ENCODE peak calls at places on chromosomes 1 and 21, in ten cellular contexts. A is GM23338; Y is M059J; I is RPMI8226; V is stimulated activated CD4-positive, alpha-beta T cell treated with anti-CD3 and anti-CD28 coated beads, Interleukin-15, amount 100 ng/mL, for 1 hour; T is A172; W is iPS-NIHi11; J is T47D; U is lower lobe of right lung; Z is HuH-7.5. M is an unnamed sample.

GRCh38 chr1:63326473-63327380 is 4.4 kb downstream of the FOXD3 start:
- DNase-seq in A (peak; percentile 65), Y (no peak), I (no peak), V (no peak), T (no peak), W (no peak), J (no peak), U (no peak), Z (no peak), M (no peak)

GRCh38 chr1:86197206-86197855 is 40.8 kb upstream of the COL24A1 start:
- DNase-seq in A (no peak), Y (peak; percentile 10), I (no peak), V (no peak), T (no peak), W (no peak), J (no peak), U (no peak), Z (no peak), M (no peak)

GRCh38 chr1:245459621-245460020 is 304.8 kb downstream of the KIF26B start:
- DNase-seq in A (no peak), Y (no peak), I (no peak), V (no peak), T (no peak), W (no peak), J (no peak), U (no peak), Z (no peak), M (no peak)

GRCh38 chr1:210143465-210144062 is 89.0 kb upstream of the SERTAD4 start:
- DNase-seq in A (peak; percentile 84), Y (peak; percentile 72), I (peak; percentile 74), V (no peak), T (peak; percentile 76), W (peak; percentile 50), J (peak; percentile 88), U (peak; percentile 75), Z (no peak), M (peak; percentile 45)

GRCh38 chr1:53158900-53159299 is 16.5 kb upstream of the SLC1A7 start:
- DNase-seq in A (no peak), Y (no peak), I (no peak), V (no peak), T (no peak), W (no peak), J (no peak), U (no peak), Z (no peak), M (no peak)

GRCh38 chr1:12010751-12011570 is 8.3 kb upstream of the MIIP start:
- DNase-seq in A (no peak), Y (no peak), I (no peak), V (no peak), T (no peak), W (no peak), J (no peak), U (no peak), Z (no peak), M (no peak)

GRCh38 chr1:41138549-41138948 is 103.6 kb downstream of the SCMH1 start:
- DNase-seq in A (no peak), Y (no peak), I (no peak), V (no peak), T (no peak), W (no peak), J (no peak), U (no peak), Z (no peak), M (no peak)

GRCh38 chr21:34011660-34012059 is 61.7 kb upstream of the MRPS6 start:
- DNase-seq in A (no peak), Y (peak; percentile 66), I (no peak), V (no peak), T (no peak), W (no peak), J (no peak), U (no peak), Z (no peak), M (no peak)

GRCh38 chr1:21258331-21259134 is 31.7 kb downstream of the ECE1 start:
- DNase-seq in A (no peak), Y (no peak), I (no peak), V (no peak), T (no peak), W (no peak), J (no peak), U (no peak), Z (no peak), M (no peak)

GRCh38 chr1:10718083-10718415 is 78.4 kb downstream of the CASZ1 start:
- DNase-seq in A (no peak), Y (no peak), I (no peak), V (no peak), T (no peak), W (no peak), J (no peak), U (no peak), Z (no peak), M (no peak)

GRCh38 chr1:53819387-53819786 is 18.7 kb downstream of the NDC1 start:
- DNase-seq in A (no peak), Y (no peak), I (no peak), V (no peak), T (no peak), W (no peak), J (no peak), U (no peak), Z (no peak), M (no peak)

GRCh38 chr1:89954401-89954800 is 40.5 kb upstream of the ZNF326 start:
- DNase-seq in A (no peak), Y (peak; percentile 49), I (no peak), V (no peak), T (no peak), W (no peak), J (peak; percentile 46), U (no peak), Z (no peak), M (no peak)

GRCh38 chr1:197967066-197967465 is 49.9 kb downstream of the LHX9 start:
- DNase-seq in A (peak; percentile 30), Y (peak; percentile 54), I (no peak), V (no peak), T (peak; percentile 71), W (no peak), J (no peak), U (no peak), Z (no peak), M (no peak)

GRCh38 chr1:57736940-57737339 is 313.1 kb upstream of the DAB1 start:
- DNase-seq in A (no peak), Y (no peak), I (no peak), V (no peak), T (no peak), W (no peak), J (no peak), U (no peak), Z (no peak), M (no peak)

GRCh38 chr1:243233908-243234307 is 21.2 kb downstream of the CEP170 start:
- DNase-seq in A (no peak), Y (no peak), I (no peak), V (no peak), T (peak; percentile 45), W (no peak), J (no peak), U (no peak), Z (no peak), M (no peak)

GRCh38 chr1:152110365-152110859 is 4.8 kb downstream of the TCHH start:
- DNase-seq in A (peak; percentile 64), Y (no peak), I (peak; percentile 71), V (no peak), T (peak; percentile 55), W (peak; percentile 16), J (peak; percentile 81), U (peak; percentile 57), Z (peak; percentile 12), M (no peak)